ENCODE peak calls at places on chromosomes 2 and 18, in six cellular contexts. H is astrocyte, G is cardiac fibroblast, S is cardiac muscle cell, B is Peyer's patch, J is brain microvascular endothelial cell. U is an unnamed sample.

GRCh38 chr2:10141736-10142639 is 19.4 kb downstream of the RRM2 start:
- DNase-seq in J (no peak), B (peak), H (no peak), G (peak), S (peak), U (no peak)

GRCh38 chr18:36814994-36815393 is 13.8 kb downstream of the TPGS2 start:
- DNase-seq in J (no peak), S (no peak), G (no peak), H (no peak), B (no peak), U (no peak)

GRCh38 chr2:165112133-165112573 is 91.7 kb downstream of the SCN3A start:
- DNase-seq in G (no peak), S (no peak), B (no peak), H (no peak), J (no peak), U (no peak)

GRCh38 chr2:1881502-1881901 is 137.2 kb upstream of the PXDN start:
- DNase-seq in G (no peak), H (no peak), J (no peak), S (no peak), B (no peak), U (no peak)

GRCh38 chr2:216696321-216696720 is 972 bp upstream of the IGFBP5 start:
- DNase-seq in J (no peak), H (no peak), S (no peak), G (no peak), B (no peak), U (no peak)

GRCh38 chr2:19812166-19812565 is 89.6 kb downstream of the TTC32 start:
- DNase-seq in H (no peak), S (no peak), G (no peak), B (no peak), J (no peak), U (no peak)

GRCh38 chr2:239263937-239264837 is 136.6 kb downstream of the HDAC4 start:
- DNase-seq in S (peak), B (no peak), G (peak), H (peak), J (no peak), U (no peak)

GRCh38 chr2:186543561-186544131 is 46.2 kb upstream of the ITGAV start:
- DNase-seq in J (no peak), S (peak), H (peak), B (no peak), G (peak), U (peak)

GRCh38 chr2:152304845-152305244 is 30.1 kb upstream of the FMNL2 start:
- DNase-seq in B (no peak), H (peak), G (peak), S (peak), J (no peak), U (no peak)

GRCh38 chr2:38720613-38721241 is 30.4 kb downstream of the SRSF7 start:
- DNase-seq in B (no peak), S (peak), G (peak), H (peak), J (peak), U (peak)

GRCh38 chr2:42127425-42128424 is 41.4 kb upstream of the EML4 start:
- DNase-seq in H (no peak), J (no peak), S (no peak), B (no peak), G (no peak), U (no peak)

GRCh38 chr2:64143154-64144056 is 815 bp downstream of the PELI1 start:
- DNase-seq in S (peak), H (peak), B (no peak), J (peak), G (peak), U (no peak)

GRCh38 chr18:57116598-57117132 is 30.2 kb upstream of the BOD1L2 start:
- DNase-seq in S (no peak), J (no peak), B (no peak), H (no peak), G (no peak), U (no peak)

GRCh38 chr2:206217162-206217561 is 57.3 kb upstream of the ZDBF2 start:
- DNase-seq in S (no peak), J (no peak), G (no peak), B (no peak), H (no peak), U (no peak)

GRCh38 chr2:241620419-241620769 is 16.6 kb downstream of the THAP4 start:
- DNase-seq in B (no peak), S (peak), J (peak), G (peak), H (peak), U (no peak)

GRCh38 chr2:224217962-224218347 is 178.9 kb upstream of the SERPINE2 start:
- DNase-seq in B (no peak), S (peak), J (peak), H (peak), G (peak), U (no peak)

GRCh38 chr2:108412995-108413726 is 35.4 kb downstream of the SULT1C4 start:
- DNase-seq in B (no peak), H (peak), G (peak), S (peak), J (peak), U (peak)

GRCh38 chr18:79410171-79410641 is 14.5 kb downstream of the NFATC1 start:
- DNase-seq in B (no peak), H (no peak), G (no peak), S (no peak), J (no peak), U (no peak)

GRCh38 chr2:226911932-226912331 is 76.1 kb downstream of the RHBDD1 start:
- DNase-seq in J (peak), G (peak), H (peak), S (peak), B (no peak), U (no peak)

GRCh38 chr2:109143214-109144187 is 14.5 kb downstream of the SH3RF3 start:
- DNase-seq in J (no peak), S (no peak), H (no peak), B (no peak), G (no peak), U (no peak)

GRCh38 chr2:101722878-101723277 is 25.4 kb downstream of the MAP4K4 start:
- DNase-seq in S (no peak), B (no peak), H (no peak), G (no peak), J (no peak), U (no peak)
- H3K4me3 ChIP-seq in S (no peak), B (no peak), H (no peak), G (no peak), J (no peak), U (no peak)

DNA sequence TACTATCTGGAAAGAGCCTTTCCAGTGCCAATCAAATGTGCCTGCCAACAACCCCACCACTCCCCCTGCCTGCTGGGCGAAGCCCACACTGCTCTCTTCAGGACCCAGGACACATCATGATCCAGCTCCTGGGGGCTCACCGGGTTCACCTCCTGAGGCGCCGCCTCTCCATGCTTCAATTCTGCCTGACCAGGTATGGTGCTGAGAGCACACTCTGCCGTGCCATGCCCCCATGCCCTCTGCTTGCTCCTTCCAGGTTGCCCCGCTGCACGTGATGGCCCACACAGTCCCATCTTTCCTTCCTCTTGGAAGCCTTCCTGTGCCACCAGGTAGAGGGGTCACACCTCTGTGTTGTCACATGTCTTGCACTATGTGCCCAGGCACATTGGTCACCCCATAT is 47.5 kb downstream of the ASB18 start:
- DNase-seq in G (no peak), B (no peak), J (no peak), H (no peak), S (no peak), U (no peak)
- TF ChIP-seq CTCF in G (no peak), B (no peak), J (no peak), H (no peak), S (no peak), U (no peak)

GRCh38 chr18:25348361-25349130 is 3.4 kb downstream of the ZNF521 start:
- DNase-seq in J (no peak), H (no peak), S (no peak), B (no peak), G (no peak), U (no peak)

GRCh38 chr18:25349926-25350560 is 1.9 kb downstream of the ZNF521 start:
- DNase-seq in H (no peak), G (peak), J (no peak), B (peak), S (peak), U (no peak)

GRCh38 chr18:25350561-25351201 is 1.3 kb downstream of the ZNF521 start:
- DNase-seq in B (peak), H (peak), J (peak), G (peak), S (peak), U (no peak)

GRCh38 chr18:25351280-25351772 is 640 bp downstream of the ZNF521 start:
- DNase-seq in H (no peak), B (no peak), S (no peak), G (no peak), J (no peak), U (no peak)

DNA sequence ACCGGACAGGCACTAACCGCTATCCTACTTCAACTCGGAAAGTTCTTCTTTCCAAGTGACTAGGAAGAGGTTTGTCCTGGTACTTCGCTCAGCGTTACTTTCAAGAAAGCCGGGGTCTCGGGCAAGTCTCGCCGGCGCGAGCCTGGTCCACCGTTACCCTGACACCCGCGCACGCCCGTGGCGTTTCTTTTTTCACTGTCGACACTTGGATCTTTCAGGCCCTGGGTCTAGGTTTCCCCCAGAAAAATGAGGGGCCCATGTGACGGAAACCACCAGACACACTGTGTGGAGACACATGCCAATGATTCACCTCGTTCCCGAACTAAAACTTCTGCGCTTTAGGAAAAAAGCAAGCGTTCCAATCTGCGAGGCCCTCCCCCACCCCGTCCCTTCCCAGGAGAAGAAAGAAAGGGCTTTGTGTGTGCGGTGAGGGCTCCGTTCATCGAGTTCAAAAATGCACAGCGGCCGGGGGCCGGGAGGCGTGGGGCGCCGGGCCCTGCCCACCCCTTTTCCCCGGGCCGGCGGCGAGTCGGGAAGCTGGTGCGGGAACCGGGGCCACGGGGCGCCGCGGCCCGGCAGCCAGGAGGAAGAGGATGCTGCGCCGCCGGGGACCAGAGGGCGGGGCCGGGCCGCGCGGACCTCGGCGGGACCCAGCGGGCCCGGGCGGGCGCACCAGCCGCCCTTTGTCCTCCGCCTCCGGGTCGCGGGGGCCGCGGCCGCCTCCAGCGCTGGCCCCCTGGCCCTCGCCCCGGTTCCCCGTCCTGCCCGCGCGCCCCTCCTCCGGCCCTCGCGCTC is 2.6 kb downstream of the ZNF521 start:
- DNase-seq in S (peak), B (peak), G (peak), J (peak), H (peak), U (no peak)
- H3K4me3 ChIP-seq in S (peak), B (peak), G (peak), J (peak), H (peak), U (peak)

DNA sequence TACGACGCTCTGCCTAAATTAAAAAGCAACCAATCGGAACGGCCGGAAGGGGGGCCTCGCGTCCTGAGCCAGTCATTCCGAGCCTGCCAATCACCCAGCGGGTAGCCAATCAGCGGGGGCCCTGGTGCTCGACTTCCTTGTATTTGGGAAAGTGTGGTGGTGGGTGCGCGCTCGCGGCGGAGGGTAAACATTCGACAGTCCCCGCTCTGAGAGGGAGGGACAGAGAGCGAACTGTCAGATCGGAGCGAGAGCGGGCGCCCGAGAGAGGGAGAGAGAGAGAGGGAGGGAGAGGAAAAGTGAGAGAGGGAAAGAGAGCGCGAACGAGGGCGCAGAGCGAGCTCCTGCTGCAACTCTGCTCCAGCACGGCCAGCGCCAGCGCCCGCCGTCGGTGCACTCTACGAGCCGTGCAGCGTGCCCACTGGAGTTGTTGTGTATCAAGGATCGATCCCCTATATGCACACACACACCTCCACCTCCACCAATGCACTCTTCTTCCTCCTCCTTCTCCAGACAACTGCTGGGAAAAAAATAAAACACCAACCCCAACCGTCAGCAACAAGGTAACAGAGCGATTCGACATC is at the start of gene POU3F3:
- DNase-seq in S (peak), H (peak), G (no peak), J (no peak), B (peak), U (peak)
- TF ChIP-seq CTCF in S (no peak), H (no peak), G (no peak), J (no peak), B (no peak), U (no peak)

GRCh38 chr2:230492107-230492506 is 76.1 kb downstream of the SP100 start:
- DNase-seq in J (no peak), B (no peak), H (no peak), S (no peak), G (no peak), U (no peak)

GRCh38 chr2:230496891-230497290 is 80.9 kb downstream of the SP100 start:
- DNase-seq in J (no peak), H (no peak), G (no peak), S (no peak), B (no peak), U (no peak)

GRCh38 chr2:230498506-230499107 is 82.6 kb downstream of the SP100 start:
- DNase-seq in B (no peak), J (no peak), H (peak), S (peak), G (peak), U (no peak)

GRCh38 chr2:230494980-230495379 is 79.0 kb downstream of the SP100 start:
- DNase-seq in S (no peak), H (no peak), G (no peak), J (no peak), B (no peak), U (no peak)
- H3K4me3 ChIP-seq in S (no peak), H (no peak), G (no peak), J (no peak), B (no peak), U (no peak)

U was measured in epithelial cell of proximal tubule.